ENCODE peak calls at places on chromosome 6, in six cellular contexts. S is right lobe of liver, U is fibroblast of lung, N is neural progenitor cell, R is adrenal gland, X is brain microvascular endothelial cell. G is an unnamed sample.

GRCh38 chr6:26087284-26088115 is at the start of gene HFE:
- DNase-seq in U (peak; percentile 67), N (peak; percentile 50), S (peak; percentile 78), R (peak; percentile 65), X (peak; percentile 38), G (peak; percentile 57)

GRCh38 chr6:44556046-44556445 is 168.5 kb downstream of the CDC5L start:
- DNase-seq in N (no peak), X (no peak), S (no peak), U (no peak), R (no peak), G (no peak)

GRCh38 chr6:43437700-43438099 is 10.4 kb downstream of the ABCC10 start:
- DNase-seq in R (no peak), X (no peak), N (no peak), S (no peak), U (no peak), G (no peak)

GRCh38 chr6:135995160-135995898 is 143.8 kb downstream of the PDE7B start:
- DNase-seq in X (peak; percentile 76), N (no peak), U (peak; percentile 89), R (no peak), S (no peak), G (no peak)

GRCh38 chr6:168417660-168418059 is 23.3 kb upstream of the SMOC2 start:
- DNase-seq in R (no peak), X (no peak), S (no peak), N (no peak), U (no peak), G (no peak)

GRCh38 chr6:49550413-49551125 is at the start of gene C6orf141:
- DNase-seq in R (peak; percentile 11), N (peak; percentile 91), X (no peak), U (no peak), S (peak; percentile 75), G (peak; percentile 76)

GRCh38 chr6:110625883-110626282 is 149.5 kb upstream of the SLC22A16 start:
- DNase-seq in X (peak; percentile 53), U (peak; percentile 21), R (peak; percentile 55), S (no peak), N (no peak), G (no peak)

GRCh38 chr6:131038612-131039344 is 24.3 kb downstream of the EPB41L2 start:
- DNase-seq in S (no peak), N (no peak), X (no peak), U (peak; percentile 70), R (no peak), G (no peak)

GRCh38 chr6:126539022-126539421 is 199.1 kb downstream of the CENPW start:
- DNase-seq in S (no peak), N (no peak), U (peak; percentile 67), R (no peak), X (peak; percentile 86), G (no peak)

GRCh38 chr6:7313505-7314165 is 636 bp upstream of the SSR1 start:
- DNase-seq in U (no peak), N (no peak), S (no peak), X (no peak), R (peak; percentile 13), G (no peak)

GRCh38 chr6:157392927-157393666 is 12.1 kb downstream of the ZDHHC14 start:
- DNase-seq in R (no peak), N (no peak), U (no peak), X (peak; percentile 20), S (no peak), G (peak; percentile 62)

GRCh38 chr6:133817460-133818047 is 71.4 kb upstream of the TCF21 start:
- DNase-seq in U (no peak), X (no peak), R (no peak), N (peak; percentile 41), S (no peak), G (peak; percentile 16)

GRCh38 chr6:82239597-82239996 is 7.9 kb downstream of the IBTK start:
- DNase-seq in R (no peak), N (no peak), S (no peak), X (no peak), U (no peak), G (no peak)

GRCh38 chr6:135250751-135251356 is 69.7 kb downstream of the MYB start:
- DNase-seq in U (no peak), X (no peak), N (peak; percentile 92), R (no peak), S (no peak), G (peak; percentile 45)

GRCh38 chr6:107845777-107846176 is 21.7 kb upstream of the SCML4 start:
- DNase-seq in N (no peak), U (no peak), S (no peak), R (no peak), X (no peak), G (no peak)

GRCh38 chr6:151044465-151045441 is 179.3 kb downstream of the MTHFD1L start:
- DNase-seq in N (peak; percentile 52), U (peak; percentile 93), S (peak; percentile 94), R (peak; percentile 28), X (peak; percentile 96), G (peak; percentile 87)

GRCh38 chr6:78910611-78911134 is 43.3 kb downstream of the IRAK1BP1 start:
- DNase-seq in N (peak; percentile 78), X (no peak), S (no peak), U (peak; percentile 6), R (no peak), G (peak; percentile 16)

GRCh38 chr6:47256361-47256760 is 53.3 kb downstream of the TNFRSF21 start:
- DNase-seq in N (no peak), U (no peak), R (no peak), X (no peak), S (no peak), G (no peak)

GRCh38 chr6:47252636-47253035 is 57.1 kb downstream of the TNFRSF21 start:
- DNase-seq in R (no peak), S (no peak), X (no peak), N (no peak), U (no peak), G (no peak)

GRCh38 chr6:47253136-47253535 is 56.6 kb downstream of the TNFRSF21 start:
- DNase-seq in R (no peak), U (no peak), X (no peak), S (no peak), N (no peak), G (no peak)

GRCh38 chr6:47254906-47255305 is 54.8 kb downstream of the TNFRSF21 start:
- DNase-seq in N (no peak), U (no peak), S (no peak), X (no peak), R (no peak), G (no peak)

GRCh38 chr6:47254051-47254450 is 55.7 kb downstream of the TNFRSF21 start:
- DNase-seq in X (no peak), N (no peak), R (no peak), U (no peak), S (no peak), G (no peak)
- TF ChIP-seq CTCF in X (no peak), N (no peak), R (no peak), U (no peak), S (no peak), G (no peak)

DNA sequence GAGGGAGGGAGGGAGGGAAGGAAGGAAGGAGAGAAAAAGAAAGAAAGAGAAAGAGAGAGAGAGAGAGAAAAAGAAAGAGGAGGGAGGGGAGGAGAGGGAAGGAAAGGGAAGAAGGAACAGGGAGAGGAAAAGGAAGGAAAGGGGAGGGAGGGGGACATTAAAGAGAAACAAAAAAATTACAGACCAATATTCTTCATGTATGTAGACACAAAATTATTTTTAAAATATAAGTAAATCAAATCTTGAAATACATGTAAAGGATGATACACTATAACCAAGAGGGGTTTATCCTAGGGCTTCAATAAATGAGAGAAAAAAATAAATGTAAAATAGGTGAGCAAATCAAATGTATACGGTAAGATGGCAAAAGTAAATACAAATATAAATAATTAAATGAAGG is 71.2 kb upstream of the TMEM244 start:
- DNase-seq in N (no peak), S (no peak), U (no peak), R (no peak), X (no peak), G (no peak)
- H3K27ac ChIP-seq in N (no peak overlapping the region), S (no peak overlapping the region), U (no peak overlapping the region), R (no peak overlapping the region), X (no peak overlapping the region), G (no peak overlapping the region)

GRCh38 chr6:10404799-10405524 is 9.9 kb downstream of the TFAP2A start:
- DNase-seq in U (no peak), N (no peak), X (no peak), R (no peak), S (no peak), G (no peak)

GRCh38 chr6:10403385-10404106 is 11.3 kb downstream of the TFAP2A start:
- DNase-seq in N (no peak), X (peak; percentile 75), S (no peak), U (peak; percentile 36), R (no peak), G (no peak)

GRCh38 chr6:10402648-10403311 is 12.1 kb downstream of the TFAP2A start:
- DNase-seq in X (no peak), U (no peak), R (no peak), S (no peak), N (no peak), G (no peak)

GRCh38 chr6:10406556-10406955 is 8.3 kb downstream of the TFAP2A start:
- DNase-seq in N (no peak), U (no peak), S (no peak), X (no peak), R (no peak), G (no peak)

DNA sequence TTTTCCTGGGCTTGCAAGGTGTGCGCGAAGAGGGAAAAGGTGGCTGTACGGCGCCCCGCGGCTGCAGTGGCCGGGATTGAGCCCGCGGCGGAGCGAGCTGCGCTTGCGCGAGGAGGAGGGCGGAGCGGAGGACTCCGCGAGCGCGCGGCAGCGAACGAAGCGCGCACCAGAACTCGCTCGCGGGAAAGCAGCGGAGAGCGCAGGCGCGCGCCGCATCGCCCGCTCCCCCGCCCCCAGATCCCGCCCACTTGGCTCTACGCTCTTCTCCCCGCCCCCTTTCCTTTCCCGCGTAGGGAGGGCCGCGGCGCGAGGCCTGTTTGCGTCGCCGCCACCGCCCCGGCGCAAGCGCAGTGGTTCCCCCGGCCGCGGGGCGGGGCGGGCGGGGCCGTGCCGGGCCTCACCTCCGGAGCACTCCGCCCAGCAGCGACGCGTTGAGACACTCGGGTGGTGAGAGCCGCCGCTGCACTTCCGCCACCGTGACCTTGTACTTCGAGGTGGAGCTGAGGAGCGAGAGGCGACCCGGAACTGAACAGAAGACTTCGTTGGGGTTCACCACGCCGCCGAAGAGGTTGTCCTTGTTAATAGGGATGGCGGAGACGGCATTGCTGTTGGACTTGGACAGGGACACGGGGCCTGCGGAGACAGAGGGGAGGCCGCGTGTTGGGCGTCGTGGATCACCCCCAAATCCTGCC is 10.6 kb downstream of the TFAP2A start:
- DNase-seq in R (peak; percentile 91), S (peak; percentile 92), U (peak; percentile 92), X (peak; percentile 89), N (peak; percentile 99), G (peak; percentile 90)
- TF ChIP-seq CTCF in R (no peak), S (peak; percentile 39), U (peak; percentile 35), X (peak; percentile 51), N (peak; percentile 48), G (peak; percentile 37)

DNA sequence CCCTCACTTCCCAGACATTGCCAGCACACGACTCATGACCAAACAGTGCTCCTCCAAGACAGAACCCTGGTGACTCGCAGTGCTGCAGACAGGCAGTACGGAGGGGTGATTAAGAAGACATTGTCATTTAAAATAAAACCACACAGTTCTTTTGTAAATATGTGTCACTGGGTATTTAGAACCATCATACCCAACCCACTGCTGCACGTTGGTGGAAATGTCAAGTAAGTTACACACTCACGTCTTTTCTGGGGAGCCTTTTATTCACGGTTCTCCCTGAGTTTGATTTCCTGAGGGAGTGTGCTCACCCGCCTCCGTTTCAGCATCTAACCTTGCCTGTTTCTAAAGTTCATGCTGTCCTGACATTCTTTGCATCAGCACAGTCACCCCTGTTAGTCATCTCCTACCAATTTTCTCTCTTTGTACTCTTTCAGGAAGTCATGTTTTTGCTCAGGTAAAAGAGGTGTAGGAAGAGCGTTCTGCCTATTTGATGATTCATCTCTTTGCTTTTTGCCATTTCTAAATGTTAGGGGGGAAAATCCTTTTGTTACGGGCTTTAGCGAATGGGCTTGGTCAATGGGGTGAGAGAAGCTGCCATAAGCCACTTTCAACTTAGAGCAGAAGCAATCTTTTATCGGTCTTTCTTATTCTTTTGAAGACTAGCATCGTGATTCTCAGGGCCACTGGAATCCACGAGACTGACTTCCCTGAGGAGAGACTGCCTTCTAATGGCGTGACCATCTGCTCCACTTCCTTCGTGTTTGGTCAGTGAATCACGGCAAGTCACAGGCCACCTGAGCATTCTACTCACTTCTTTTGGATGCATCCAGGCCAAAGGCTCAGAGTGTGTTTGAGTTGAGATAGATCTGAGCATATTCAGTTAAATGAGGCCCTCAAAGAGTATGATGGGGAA is 512.8 kb upstream of the JARID2 start:
- DNase-seq in N (no peak), R (no peak), U (peak; percentile 29), X (peak; percentile 58), S (no peak), G (no peak)
- H3K27ac ChIP-seq in N (no peak overlapping the region), R (no peak overlapping the region), U (peak overlapping the region; percentile 68), X (peak overlapping the region; percentile 83), S (no peak overlapping the region), G (no peak overlapping the region)

G was measured in transverse colon.